ENCODE peak calls at places on chromosomes 5 and 9, in seven cellular contexts. Z is AG09309, L is WTC11, N is adrenal gland, R is progenitor cell of endocrine pancreas, C is prostate gland, B is heart left ventricle. O is an unnamed sample.

GRCh38 chr5:146079695-146080361 is 25.5 kb downstream of the PLAC8L1 start:
- DNase-seq in Z (peak), L (no peak), N (no peak), R (no peak), C (no peak), B (no peak), O (no peak)

GRCh38 chr5:57627661-57628060 is 145.1 kb upstream of the ACTBL2 start:
- DNase-seq in Z (no peak), L (no peak), N (no peak), R (no peak), C (no peak), B (no peak), O (no peak)

GRCh38 chr9:93126825-93127368 is 7.2 kb downstream of the NINJ1 start:
- DNase-seq in Z (no peak), L (no peak), N (peak), R (no peak), C (peak), B (peak), O (no peak)

GRCh38 chr5:60323596-60323995 is 376.4 kb downstream of the DEPDC1B start:
- DNase-seq in Z (no peak), L (peak), N (no peak), R (no peak), C (no peak), B (no peak), O (no peak)

GRCh38 chr5:106545325-106545724 is 1125.4 kb downstream of the EFNA5 start:
- DNase-seq in Z (no peak), L (no peak), N (no peak), R (no peak), C (no peak), B (no peak), O (no peak)

GRCh38 chr9:20473566-20474116 is 148.7 kb downstream of the MLLT3 start:
- DNase-seq in Z (no peak), L (no peak), N (no peak), R (no peak), C (no peak), B (no peak), O (no peak)

GRCh38 chr5:62093981-62094380 is 212.0 kb upstream of the KIF2A start:
- DNase-seq in Z (no peak), L (no peak), N (peak), R (no peak), C (no peak), B (no peak), O (no peak)

GRCh38 chr9:22413884-22414283 is 32.7 kb upstream of the DMRTA1 start:
- DNase-seq in Z (no peak), L (no peak), N (no peak), R (no peak), C (no peak), B (no peak), O (no peak)

GRCh38 chr9:92752812-92753404 is 11.7 kb downstream of the BICD2 start:
- DNase-seq in Z (no peak), L (no peak), N (no peak), R (no peak), C (no peak), B (no peak), O (no peak)

GRCh38 chr5:139014726-139015125 is 139.6 kb upstream of the LRRTM2 start:
- DNase-seq in Z (peak), L (no peak), N (peak), R (no peak), C (no peak), B (no peak), O (no peak)

GRCh38 chr9:26949604-26950003 is 2.6 kb upstream of the PLAA start:
- DNase-seq in Z (no peak), L (no peak), N (no peak), R (no peak), C (no peak), B (no peak), O (no peak)

GRCh38 chr9:93827545-93828330 is 127.4 kb downstream of the BARX1 start:
- DNase-seq in Z (peak), L (peak), N (peak), R (peak), C (no peak), B (peak), O (no peak)

GRCh38 chr5:90792725-90793124 is 234.1 kb downstream of the ADGRV1 start:
- DNase-seq in Z (no peak), L (no peak), N (no peak), R (no peak), C (no peak), B (no peak), O (no peak)

GRCh38 chr5:94575196-94575595 is 43.2 kb downstream of the KIAA0825 start:
- DNase-seq in Z (no peak), L (no peak), N (no peak), R (no peak), C (no peak), B (no peak), O (no peak)

GRCh38 chr5:158013939-158014338 is 155.0 kb upstream of the CLINT1 start:
- DNase-seq in Z (no peak), L (peak), N (peak), R (no peak), C (no peak), B (no peak), O (no peak)

GRCh38 chr5:1541662-1542008 is 17.9 kb upstream of the LPCAT1 start:
- DNase-seq in Z (no peak), L (no peak), N (no peak), R (no peak), C (no peak), B (no peak), O (no peak)

GRCh38 chr5:1540831-1541661 is 17.3 kb upstream of the LPCAT1 start:
- DNase-seq in Z (no peak), L (no peak), N (no peak), R (no peak), C (no peak), B (no peak), O (no peak)

GRCh38 chr5:1542011-1542410 is 18.3 kb upstream of the LPCAT1 start:
- DNase-seq in Z (no peak), L (no peak), N (no peak), R (no peak), C (no peak), B (no peak), O (no peak)

GRCh38 chr5:1538741-1539392 is 15.1 kb upstream of the LPCAT1 start:
- DNase-seq in Z (no peak), L (no peak), N (no peak), R (no peak), C (no peak), B (no peak), O (no peak)

DNA sequence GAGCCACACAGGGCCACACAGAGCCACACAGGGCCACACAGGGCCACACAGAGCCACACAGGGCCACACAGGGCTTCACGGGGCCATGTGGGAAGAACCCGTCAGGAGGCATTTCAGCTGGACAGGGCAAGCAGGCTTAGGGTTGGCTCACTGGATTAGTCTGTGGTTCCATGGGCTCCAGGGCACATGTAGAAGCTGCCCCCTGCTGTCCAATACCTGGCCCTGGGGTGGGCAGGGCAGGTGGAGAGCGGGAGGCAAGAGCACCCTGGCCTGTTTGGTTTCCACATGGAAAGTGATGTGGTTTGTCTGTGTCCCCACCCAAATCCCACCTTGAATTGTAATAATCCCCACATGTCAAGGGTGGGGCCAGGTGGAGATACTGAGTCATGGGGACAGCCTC is 16.4 kb upstream of the LPCAT1 start:
- DNase-seq in Z (no peak), L (no peak), N (no peak), R (no peak), C (no peak), B (peak), O (no peak)
- TF ChIP-seq CTCF in Z (no peak), L (no peak), N (no peak), R (no peak), C (no peak), B (no peak), O (no peak)

DNA sequence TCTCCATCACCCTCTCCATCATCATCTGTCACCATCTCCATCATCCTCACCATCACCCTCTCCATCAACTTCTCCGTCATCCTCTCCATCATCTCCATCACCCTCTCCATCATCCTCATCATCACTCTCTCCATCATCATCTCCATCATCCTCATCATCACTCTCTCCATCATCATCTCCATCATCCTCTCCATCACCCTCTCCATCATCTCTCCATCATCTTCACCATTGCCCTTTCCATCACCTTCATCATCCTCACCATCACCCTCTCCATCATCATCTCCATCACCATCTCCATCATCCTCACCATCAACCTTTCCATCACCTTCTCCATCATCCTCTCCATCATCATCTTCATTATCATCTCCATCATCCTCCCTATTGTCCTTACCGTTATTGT is 565.5 kb upstream of the SGCD start:
- DNase-seq in Z (no peak), L (no peak), N (no peak), R (no peak), C (no peak), B (no peak), O (no peak)
- TF ChIP-seq CTCF in Z (no peak), L (no peak), N (no peak), R (no peak), C (no peak), B (no peak), O (no peak)

GRCh38 chr5:37722236-37723146 is 117.3 kb downstream of the GDNF start:
- DNase-seq in Z (peak), L (no peak), N (no peak), R (no peak), C (no peak), B (no peak), O (no peak)

GRCh38 chr5:37725185-37725584 is 114.7 kb downstream of the GDNF start:
- DNase-seq in Z (no peak), L (no peak), N (no peak), R (no peak), C (no peak), B (no peak), O (no peak)

GRCh38 chr5:37724395-37725125 is 115.3 kb downstream of the GDNF start:
- DNase-seq in Z (no peak), L (no peak), N (no peak), R (no peak), C (no peak), B (no peak), O (no peak)

GRCh38 chr5:37721447-37721871 is 118.4 kb downstream of the GDNF start:
- DNase-seq in Z (no peak), L (no peak), N (no peak), R (no peak), C (no peak), B (no peak), O (no peak)

GRCh38 chr5:37723147-37723961 is 116.5 kb downstream of the GDNF start:
- DNase-seq in Z (no peak), L (peak), N (no peak), R (no peak), C (no peak), B (no peak), O (no peak)
- TF ChIP-seq CTCF in Z (peak), L (peak), N (peak), R (peak), C (no peak), B (no peak), O (no peak)

GRCh38 chr5:65663804-65664521 is 39.1 kb downstream of the SHLD3 start:
- DNase-seq in Z (no peak), L (no peak), N (no peak), R (no peak), C (no peak), B (no peak), O (no peak)
- TF ChIP-seq CTCF in Z (peak), L (peak), N (peak), R (peak), C (no peak), B (no peak), O (no peak)

GRCh38 chr5:109310315-109310714 is 99.5 kb downstream of the PJA2 start:
- DNase-seq in Z (no peak), L (no peak), N (no peak), R (no peak), C (no peak), B (no peak), O (no peak)
- TF ChIP-seq CTCF in Z (no peak), L (no peak), N (no peak), R (no peak), C (no peak), B (no peak), O (no peak)

GRCh38 chr5:141094481-141095262 is at the start of gene PCDHB2:
- DNase-seq in Z (peak), L (peak), N (no peak), R (peak), C (peak), B (no peak), O (no peak)

GRCh38 chr5:141105350-141105749 is 5.1 kb downstream of the PCDHB3 start:
- DNase-seq in Z (no peak), L (no peak), N (no peak), R (no peak), C (no peak), B (no peak), O (no peak)

GRCh38 chr5:141095263-141095641 is 837 bp downstream of the PCDHB2 start:
- DNase-seq in Z (no peak), L (no peak), N (no peak), R (no peak), C (no peak), B (peak), O (no peak)

GRCh38 chr5:141101059-141101458 is 786 bp downstream of the PCDHB3 start:
- DNase-seq in Z (no peak), L (no peak), N (no peak), R (no peak), C (no peak), B (no peak), O (no peak)

DNA sequence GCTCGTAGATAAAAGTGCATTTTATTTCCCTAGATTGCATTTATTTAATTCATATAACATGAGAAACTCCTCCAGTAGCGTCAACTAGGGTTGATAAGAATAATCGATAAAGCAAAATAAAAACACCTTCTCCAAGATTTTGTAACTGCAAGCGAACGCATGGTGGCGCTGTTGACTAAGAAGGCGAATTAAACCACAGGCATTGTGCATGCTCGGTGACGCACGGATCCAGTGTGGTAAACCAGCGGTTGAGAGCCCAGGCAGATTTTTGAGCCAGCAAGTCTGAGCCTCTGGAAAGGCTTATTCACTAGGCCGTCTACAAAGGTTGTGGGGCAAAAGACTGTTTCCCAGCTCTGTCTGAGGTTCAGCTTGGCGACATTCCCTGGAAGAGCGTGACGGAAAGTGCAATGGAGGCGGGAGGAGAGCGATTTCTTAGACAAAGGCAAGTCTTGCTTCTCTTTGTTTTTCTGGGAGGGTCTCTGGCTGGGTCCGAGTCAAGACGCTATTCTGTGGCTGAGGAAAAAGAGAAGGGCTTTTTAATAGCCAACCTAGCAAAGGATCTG is at the start of gene PCDHB3:
- DNase-seq in Z (peak), L (peak), N (no peak), R (no peak), C (no peak), B (peak), O (peak)
- TF ChIP-seq CTCF in Z (peak), L (peak), N (peak), R (no peak), C (no peak), B (peak), O (no peak)

DNA sequence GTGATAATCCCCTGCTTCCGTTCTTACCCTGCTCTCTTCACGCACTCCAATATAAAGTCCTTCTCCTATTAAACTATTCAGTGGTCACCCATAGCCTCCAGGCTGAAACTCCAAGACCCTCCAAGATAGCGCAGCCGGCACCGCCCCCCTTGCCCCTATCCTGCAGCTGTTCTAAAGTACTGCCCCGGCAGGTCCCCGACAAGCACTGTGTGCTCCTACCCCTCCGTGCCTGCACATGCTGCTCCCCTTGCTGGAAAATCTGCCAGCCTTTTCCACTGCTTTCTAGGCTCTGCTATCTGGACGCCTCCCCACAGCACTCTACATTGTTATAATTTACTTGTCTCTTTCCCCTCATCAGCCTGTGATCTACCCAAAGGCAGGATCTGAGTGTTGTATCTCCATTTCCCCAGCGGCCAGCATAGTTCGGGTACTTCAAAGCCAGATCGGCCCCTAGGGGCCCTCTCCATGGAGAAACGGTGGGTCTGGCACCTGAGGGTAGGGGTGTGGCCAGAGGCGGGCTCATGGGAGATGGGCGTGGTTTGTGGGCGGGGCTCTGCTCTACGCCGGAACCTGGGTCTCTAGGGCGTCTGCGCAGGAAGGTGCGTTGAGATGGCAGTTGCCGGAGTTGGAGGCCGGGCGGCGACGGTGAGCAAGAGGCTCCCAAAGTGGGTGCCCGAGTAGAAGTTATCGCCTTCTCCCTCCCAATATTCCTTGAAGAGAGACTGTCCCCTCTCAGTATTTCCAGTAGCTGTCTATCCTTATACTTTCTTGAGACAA is 83.5 kb upstream of the RUSC2 start:
- DNase-seq in Z (no peak), L (peak), N (peak), R (peak), C (peak), B (peak), O (no peak)
- TF ChIP-seq CTCF in Z (no peak), L (no peak), N (no peak), R (no peak), C (no peak), B (no peak), O (no peak)

O was measured in omental fat pad.